ENCODE peak calls at places on chromosomes 13 and 19, in five cellular contexts. One of them, this sample, is unnamed. For H3K4me1, the result is how much of the 10 kb centered on the place peaks cover.

GRCh38 chr19:27709496-27709895 is 1503.5 kb downstream of the UQCRFS1 start:
- DNase-seq in osteoblast: no peak
- DNase-seq in hepatocyte: no peak
- DNase-seq in H1: no peak
- DNase-seq in neural progenitor cell: no peak
- DNase-seq in this sample: no peak

GRCh38 chr13:34764246-34764645 is 177.8 kb upstream of the NBEA start:
- DNase-seq in osteoblast: peak
- DNase-seq in hepatocyte: no peak
- DNase-seq in H1: no peak
- DNase-seq in neural progenitor cell: no peak
- DNase-seq in this sample: peak

GRCh38 chr13:114069376-114070097 is 62.9 kb downstream of the RASA3 start:
- DNase-seq in osteoblast: peak
- DNase-seq in hepatocyte: no peak
- DNase-seq in H1: no peak
- DNase-seq in neural progenitor cell: no peak
- DNase-seq in this sample: no peak

GRCh38 chr13:94305463-94305862 is 174.0 kb downstream of the DCT start:
- DNase-seq in osteoblast: no peak
- DNase-seq in hepatocyte: no peak
- DNase-seq in H1: no peak
- DNase-seq in neural progenitor cell: no peak
- DNase-seq in this sample: peak

GRCh38 chr19:12766051-12766521 is 9.3 kb downstream of the HOOK2 start:
- DNase-seq in osteoblast: peak
- DNase-seq in hepatocyte: peak
- DNase-seq in H1: no peak
- DNase-seq in neural progenitor cell: peak
- DNase-seq in this sample: no peak

GRCh38 chr13:45439781-45440462 is 21.7 kb upstream of the SLC25A30 start:
- DNase-seq in osteoblast: no peak
- DNase-seq in hepatocyte: no peak
- DNase-seq in H1: no peak
- DNase-seq in neural progenitor cell: no peak
- DNase-seq in this sample: no peak

GRCh38 chr13:101242720-101243119 is 173.6 kb downstream of the NALCN start:
- DNase-seq in osteoblast: no peak
- DNase-seq in hepatocyte: no peak
- DNase-seq in H1: no peak
- DNase-seq in neural progenitor cell: no peak
- DNase-seq in this sample: peak

GRCh38 chr19:38736413-38737280 is 7.6 kb downstream of the CAPN12 start:
- DNase-seq in osteoblast: peak
- DNase-seq in hepatocyte: peak
- DNase-seq in H1: peak
- DNase-seq in neural progenitor cell: peak
- DNase-seq in this sample: no peak

GRCh38 chr13:21749410-21749809 is 78.5 kb downstream of the FGF9 start:
- DNase-seq in osteoblast: no peak
- DNase-seq in hepatocyte: no peak
- DNase-seq in H1: no peak
- DNase-seq in neural progenitor cell: no peak
- DNase-seq in this sample: peak

GRCh38 chr13:71149498-71150363 is 717.3 kb downstream of the DACH1 start:
- DNase-seq in osteoblast: no peak
- DNase-seq in hepatocyte: no peak
- DNase-seq in H1: no peak
- DNase-seq in neural progenitor cell: no peak
- DNase-seq in this sample: no peak

GRCh38 chr19:12789098-12789903 is 2.0 kb upstream of the JUNB start:
- DNase-seq in osteoblast: peak
- DNase-seq in hepatocyte: no peak
- DNase-seq in H1: no peak
- DNase-seq in neural progenitor cell: peak
- DNase-seq in this sample: no peak

GRCh38 chr19:13055213-13056051 is 47.2 kb downstream of the LYL1 start:
- DNase-seq in osteoblast: peak
- DNase-seq in hepatocyte: peak
- DNase-seq in H1: no peak
- DNase-seq in neural progenitor cell: peak
- DNase-seq in this sample: peak

GRCh38 chr13:113794764-113795173 is 35.7 kb downstream of the TMEM255B start:
- DNase-seq in osteoblast: peak
- DNase-seq in hepatocyte: no peak
- DNase-seq in H1: no peak
- DNase-seq in neural progenitor cell: no peak
- DNase-seq in this sample: no peak

GRCh38 chr13:71828117-71828516 is 38.9 kb downstream of the DACH1 start:
- DNase-seq in osteoblast: no peak
- DNase-seq in hepatocyte: no peak
- DNase-seq in H1: no peak
- DNase-seq in neural progenitor cell: no peak
- DNase-seq in this sample: no peak

GRCh38 chr19:35559281-35559659 is 4.2 kb downstream of the ATP4A start:
- DNase-seq in osteoblast: peak
- DNase-seq in hepatocyte: no peak
- DNase-seq in H1: no peak
- DNase-seq in neural progenitor cell: peak
- DNase-seq in this sample: no peak

DNA sequence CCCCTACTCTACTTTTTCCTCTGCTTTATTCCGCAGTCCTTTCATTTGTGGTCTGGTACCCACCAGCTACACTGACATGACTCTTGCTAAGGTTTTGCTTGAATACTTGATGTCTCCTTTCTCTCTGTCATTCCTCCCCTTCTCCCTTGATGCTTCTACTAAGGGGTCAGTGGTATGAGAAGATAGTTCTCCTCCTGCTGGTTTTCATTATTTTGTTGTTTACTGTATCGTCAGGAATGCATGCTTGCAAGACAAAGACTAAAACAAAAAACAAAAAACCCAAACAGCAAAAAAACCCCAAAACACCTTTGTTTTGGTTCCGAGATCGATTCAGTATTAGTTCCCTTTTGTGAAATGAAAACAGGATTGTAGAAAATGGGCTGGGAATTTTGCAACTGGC is 59.5 kb downstream of the PCCA start:
- DNase-seq in osteoblast: no peak
- DNase-seq in hepatocyte: no peak
- DNase-seq in H1: no peak
- DNase-seq in neural progenitor cell: no peak
- DNase-seq in this sample: no peak
- H2AFZ ChIP-seq in osteoblast: no peak
- H2AFZ ChIP-seq in hepatocyte: no peak
- H2AFZ ChIP-seq in H1: no peak
- H2AFZ ChIP-seq in neural progenitor cell: no peak
- H2AFZ ChIP-seq in this sample: no peak

GRCh38 chr13:106104281-106104901 is 431.1 kb downstream of the EFNB2 start:
- DNase-seq in osteoblast: peak
- DNase-seq in hepatocyte: peak
- DNase-seq in H1: no peak
- DNase-seq in neural progenitor cell: peak
- DNase-seq in this sample: peak
- H3K4me1 ChIP-seq in osteoblast: under half
- H3K4me1 ChIP-seq in hepatocyte: under half
- H3K4me1 ChIP-seq in H1: under half
- H3K4me1 ChIP-seq in neural progenitor cell: under half
- H3K4me1 ChIP-seq in this sample: under half

GRCh38 chr13:20193924-20194631 is 1.3 kb upstream of the GJB2 start:
- DNase-seq in osteoblast: no peak
- DNase-seq in hepatocyte: no peak
- DNase-seq in H1: no peak
- DNase-seq in neural progenitor cell: peak
- DNase-seq in this sample: no peak
- H2AFZ ChIP-seq in osteoblast: no peak
- H2AFZ ChIP-seq in hepatocyte: no peak
- H2AFZ ChIP-seq in H1: no peak
- H2AFZ ChIP-seq in neural progenitor cell: no peak
- H2AFZ ChIP-seq in this sample: no peak

GRCh38 chr19:11377237-11377636 is 2.8 kb downstream of the SWSAP1 start:
- DNase-seq in osteoblast: peak
- DNase-seq in hepatocyte: peak
- DNase-seq in H1: no peak
- DNase-seq in neural progenitor cell: no peak
- DNase-seq in this sample: peak

GRCh38 chr19:11375143-11375948 is 880 bp downstream of the SWSAP1 start:
- DNase-seq in osteoblast: peak
- DNase-seq in hepatocyte: peak
- DNase-seq in H1: no peak
- DNase-seq in neural progenitor cell: peak
- DNase-seq in this sample: no peak

GRCh38 chr19:11378319-11379189 is 4.1 kb downstream of the SWSAP1 start:
- DNase-seq in osteoblast: peak
- DNase-seq in hepatocyte: peak
- DNase-seq in H1: no peak
- DNase-seq in neural progenitor cell: peak
- DNase-seq in this sample: peak

GRCh38 chr19:11379857-11380350 is 4.2 kb downstream of the EPOR start:
- DNase-seq in osteoblast: peak
- DNase-seq in hepatocyte: no peak
- DNase-seq in H1: no peak
- DNase-seq in neural progenitor cell: no peak
- DNase-seq in this sample: no peak

GRCh38 chr19:11377756-11378155 is 3.3 kb downstream of the SWSAP1 start:
- DNase-seq in osteoblast: peak
- DNase-seq in hepatocyte: no peak
- DNase-seq in H1: no peak
- DNase-seq in neural progenitor cell: no peak
- DNase-seq in this sample: no peak
- H3K4me1 ChIP-seq in osteoblast: half or more
- H3K4me1 ChIP-seq in hepatocyte: under half
- H3K4me1 ChIP-seq in H1: under half
- H3K4me1 ChIP-seq in neural progenitor cell: under half
- H3K4me1 ChIP-seq in this sample: under half

This sample was measured in fibroblast of lung.